ENCODE peak calls at places on chromosomes 12 and 14, in nine cellular contexts. L is A549; Q is GM06990; P is epithelial cell of esophagus; S is endothelial cell; W is PC-3; Z is CD8-positive, alpha-beta T cell; E is WTC11; D is neural progenitor cell. U is an unnamed sample.

GRCh38 chr12:28974166-28974565 is 174.9 kb upstream of the FAR2 start:
- DNase-seq in L (no peak), Q (no peak), P (no peak), S (no peak), W (no peak), Z (no peak), E (no peak), D (no peak), U (no peak)

GRCh38 chr12:95582230-95583058 is 31.2 kb upstream of the USP44 start:
- DNase-seq in L (peak), Q (no peak), P (peak), S (no peak), W (peak), Z (no peak), E (no peak), D (peak), U (no peak)

GRCh38 chr12:23083267-23083666 is 458.3 kb downstream of the ETNK1 start:
- DNase-seq in L (no peak), Q (no peak), P (peak), S (no peak), W (peak), Z (no peak), E (no peak), D (no peak), U (no peak)

GRCh38 chr12:96078281-96078761 is 42.9 kb upstream of the LTA4H start:
- DNase-seq in L (no peak), Q (no peak), P (no peak), S (no peak), W (no peak), Z (no peak), E (no peak), D (no peak), U (no peak)

GRCh38 chr12:123163227-123163626 is 12.3 kb upstream of the PITPNM2 start:
- DNase-seq in L (no peak), Q (no peak), P (peak), S (no peak), W (peak), Z (no peak), E (no peak), D (no peak), U (no peak)

GRCh38 chr12:57687862-57688261 is 6.1 kb upstream of the OS9 start:
- DNase-seq in L (no peak), Q (no peak), P (no peak), S (no peak), W (no peak), Z (no peak), E (no peak), D (no peak), U (no peak)

GRCh38 chr14:70170976-70171375 is 17.8 kb downstream of the SLC8A3 start:
- DNase-seq in L (no peak), Q (no peak), P (no peak), S (no peak), W (no peak), Z (no peak), E (no peak), D (no peak), U (no peak)

GRCh38 chr14:75185251-75186040 is 9.0 kb upstream of the TMED10 start:
- DNase-seq in L (no peak), Q (no peak), P (no peak), S (no peak), W (no peak), Z (no peak), E (no peak), D (no peak), U (no peak)

GRCh38 chr12:47164730-47165439 is 85.1 kb upstream of the AMIGO2 start:
- DNase-seq in L (no peak), Q (no peak), P (no peak), S (no peak), W (peak), Z (no peak), E (no peak), D (no peak), U (no peak)

GRCh38 chr12:55707841-55708694 is at the start of gene ITGA7:
- DNase-seq in L (peak), Q (peak), P (no peak), S (peak), W (peak), Z (no peak), E (peak), D (peak), U (peak)

GRCh38 chr14:70416322-70416716 is 571 bp downstream of the SYNJ2BP start:
- DNase-seq in L (no peak), Q (no peak), P (peak), S (no peak), W (peak), Z (no peak), E (no peak), D (no peak), U (no peak)

GRCh38 chr14:53035336-53035735 is 84.5 kb upstream of the FERMT2 start:
- DNase-seq in L (no peak), Q (no peak), P (no peak), S (no peak), W (no peak), Z (no peak), E (no peak), D (no peak), U (no peak)

GRCh38 chr12:50057000-50057841 is at the start of gene ASIC1:
- DNase-seq in L (peak), Q (peak), P (peak), S (peak), W (peak), Z (no peak), E (peak), D (peak), U (peak)
- TF ChIP-seq CTCF in L (no peak), Q (no peak), P (no peak), S (no peak), W (no peak), Z (no peak), E (no peak), D (peak), U (peak)

GRCh38 chr12:26855337-26856089 is 22.5 kb upstream of the ITPR2 start:
- DNase-seq in L (no peak), Q (no peak), P (no peak), S (no peak), W (no peak), Z (no peak), E (no peak), D (no peak), U (no peak)

GRCh38 chr12:26848156-26848825 is 15.3 kb upstream of the ITPR2 start:
- DNase-seq in L (no peak), Q (no peak), P (peak), S (no peak), W (no peak), Z (no peak), E (no peak), D (no peak), U (no peak)

GRCh38 chr12:26857465-26858176 is 24.6 kb upstream of the ITPR2 start:
- DNase-seq in L (no peak), Q (no peak), P (no peak), S (no peak), W (no peak), Z (no peak), E (no peak), D (no peak), U (no peak)

GRCh38 chr12:26853303-26854027 is 20.5 kb upstream of the ITPR2 start:
- DNase-seq in L (peak), Q (no peak), P (peak), S (peak), W (peak), Z (peak), E (peak), D (peak), U (peak)

DNA sequence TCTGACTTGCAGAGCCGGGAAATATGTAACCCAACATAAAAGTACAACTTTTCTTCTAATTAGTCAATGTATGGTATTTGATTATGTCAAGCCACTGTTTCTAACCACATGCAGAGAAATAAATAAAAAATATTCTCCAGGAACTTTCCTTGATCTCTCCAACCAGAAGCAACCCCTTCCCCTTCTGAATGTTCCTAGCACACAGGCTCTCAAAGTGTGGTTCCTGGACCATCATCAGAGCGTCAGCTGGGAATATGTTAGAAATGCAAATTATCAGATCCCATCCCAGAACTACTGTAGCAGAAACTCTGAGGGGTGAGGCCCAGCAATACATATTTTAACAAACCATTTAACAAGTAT is 21.0 kb upstream of the ITPR2 start:
- DNase-seq in L (no peak), Q (no peak), P (no peak), S (no peak), W (no peak), Z (no peak), E (no peak), D (no peak), U (no peak)
- TF ChIP-seq CTCF in L (no peak), Q (no peak), P (no peak), S (no peak), W (no peak), Z (peak), E (no peak), D (no peak), U (no peak)

DNA sequence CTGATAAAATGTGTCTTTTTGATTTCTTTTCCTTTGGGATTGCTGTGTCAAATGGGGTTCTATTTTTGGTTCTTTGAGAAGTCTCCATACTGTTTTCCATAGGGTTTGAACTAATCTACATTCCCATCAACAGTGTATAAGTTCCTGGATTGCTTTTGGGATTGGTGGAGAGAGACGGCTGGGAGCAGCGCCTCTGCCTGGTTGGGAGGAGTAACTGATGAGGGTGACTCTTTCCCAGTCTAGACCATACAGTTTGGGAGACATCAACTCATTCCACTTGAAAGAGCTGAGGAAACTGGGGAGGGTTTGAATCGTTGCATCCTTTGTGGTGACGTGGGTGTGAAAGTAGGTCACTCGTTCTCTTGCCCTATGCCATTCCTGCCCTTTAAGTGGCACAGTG is 42.3 kb upstream of the KCNA1 start:
- DNase-seq in L (no peak), Q (no peak), P (no peak), S (no peak), W (no peak), Z (no peak), E (no peak), D (no peak), U (no peak)
- TF ChIP-seq CTCF in L (no peak), Q (no peak), P (no peak), S (no peak), W (no peak), Z (no peak), E (no peak), D (no peak), U (no peak)

DNA sequence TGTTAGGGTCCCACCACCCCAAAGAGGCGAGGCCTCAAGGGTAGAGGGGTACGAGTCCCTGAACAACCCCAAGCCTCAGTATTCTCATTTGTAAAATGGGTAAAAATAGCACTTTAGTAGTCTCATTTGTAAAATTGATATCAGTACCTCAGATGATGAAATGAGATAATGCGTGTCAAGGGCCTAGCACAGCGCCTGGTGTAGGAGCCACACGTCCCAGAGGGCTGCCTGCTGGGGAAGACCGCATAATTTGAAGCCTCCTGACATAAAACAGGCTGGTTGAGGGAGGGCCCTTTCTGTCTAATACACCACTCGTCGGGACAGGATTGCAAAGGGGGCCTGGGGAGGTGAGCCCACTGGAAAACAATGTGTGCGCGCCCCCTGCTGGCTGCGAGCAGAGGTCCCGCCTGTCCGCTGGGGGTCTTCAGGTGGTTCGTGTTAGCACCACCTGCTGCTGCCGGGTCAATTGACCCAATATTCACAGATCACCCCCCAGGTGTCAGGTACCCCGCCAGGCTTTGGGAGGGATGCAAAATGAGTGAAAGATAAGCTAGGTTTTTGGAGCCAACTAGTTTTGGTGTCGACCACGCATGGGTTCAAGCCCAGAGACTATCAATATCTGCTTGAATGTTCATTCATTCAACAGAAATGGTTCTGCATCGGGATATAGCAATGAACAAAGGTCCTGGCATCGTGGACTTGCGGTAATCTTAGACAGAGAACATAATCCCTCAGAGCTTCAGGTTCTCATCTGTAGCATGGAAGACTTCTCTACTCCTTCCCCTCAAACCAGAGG is 24.7 kb upstream of the IRF2BPL start:
- DNase-seq in L (no peak), Q (peak), P (peak), S (peak), W (no peak), Z (peak), E (peak), D (peak), U (peak)
- TF ChIP-seq CTCF in L (peak), Q (peak), P (peak), S (peak), W (peak), Z (peak), E (peak), D (peak), U (peak)

GRCh38 chr14:104331871-104332605 is 193.7 kb downstream of the KIF26A start:
- DNase-seq in L (no peak), Q (no peak), P (no peak), S (no peak), W (no peak), Z (no peak), E (no peak), D (no peak), U (no peak)
- TF ChIP-seq CTCF in L (no peak), Q (peak), P (no peak), S (no peak), W (peak), Z (no peak), E (no peak), D (peak), U (peak)

U was measured in neural crest cell.